ENCODE peak calls at places on chromosome 13, in four cellular contexts. V is thyroid gland, H is uterus, Y is vagina. X is an unnamed sample. For H3K9me3, the result is how much of the 10 kb centered on the place peaks cover.

GRCh38 chr13:23180711-23181110 is at the start of gene SGCG:
- DNase-seq in Y (no peak), H (no peak), V (no peak), X (no peak)

GRCh38 chr13:94711561-94712286 is 621 bp downstream of the SOX21 start:
- DNase-seq in H (no peak), V (no peak), Y (no peak), X (peak)

GRCh38 chr13:43484432-43485225 is 302.1 kb downstream of the ENOX1 start:
- DNase-seq in H (no peak), V (no peak), Y (no peak), X (no peak)

GRCh38 chr13:45331981-45332830 is 8.8 kb downstream of the TPT1 start:
- DNase-seq in V (no peak), H (no peak), Y (no peak), X (no peak)

GRCh38 chr13:106464076-106464475 is 71.4 kb downstream of the EFNB2 start:
- DNase-seq in Y (no peak), V (no peak), H (no peak), X (no peak)

GRCh38 chr13:82675024-82675423 is 1207.2 kb downstream of the SLITRK1 start:
- DNase-seq in Y (no peak), V (no peak), H (no peak), X (no peak)

GRCh38 chr13:76455960-76456359 is 430.2 kb downstream of the KCTD12 start:
- DNase-seq in H (no peak), Y (no peak), V (no peak), X (no peak)

GRCh38 chr13:51826606-51827005 is 18.4 kb downstream of the TMEM272 start:
- DNase-seq in V (no peak), H (peak), Y (no peak), X (no peak)

GRCh38 chr13:112700291-112701060 is 10.6 kb downstream of the ATP11A start:
- DNase-seq in H (no peak), V (no peak), Y (no peak), X (no peak)

GRCh38 chr13:49859568-49859967 is 67.1 kb upstream of the KPNA3 start:
- DNase-seq in V (no peak), H (no peak), Y (no peak), X (no peak)

GRCh38 chr13:23146811-23147245 is 34.0 kb upstream of the SGCG start:
- DNase-seq in V (no peak), H (no peak), Y (no peak), X (no peak)

GRCh38 chr13:110466261-110466660 is 95.3 kb downstream of the RAB20 start:
- DNase-seq in Y (no peak), H (no peak), V (no peak), X (no peak)

GRCh38 chr13:50248537-50249521 is 233.6 kb downstream of the KCNRG start:
- DNase-seq in Y (no peak), V (peak), H (no peak), X (no peak)

GRCh38 chr13:112442483-112443090 is 66.4 kb downstream of the SPACA7 start:
- DNase-seq in H (no peak), Y (no peak), V (no peak), X (peak)

GRCh38 chr13:96796234-96796633 is 198.0 kb downstream of the OXGR1 start:
- DNase-seq in Y (no peak), H (no peak), V (no peak), X (no peak)

GRCh38 chr13:97125051-97125809 is 96.9 kb upstream of the MBNL2 start:
- DNase-seq in V (peak), Y (no peak), H (peak), X (no peak)

GRCh38 chr13:101474419-101474957 is 22.0 kb downstream of the ITGBL1 start:
- DNase-seq in H (no peak), Y (no peak), V (peak), X (no peak)

GRCh38 chr13:93169980-93170379 is 56.6 kb upstream of the GPC6 start:
- DNase-seq in V (no peak), H (no peak), Y (no peak), X (no peak)

GRCh38 chr13:26423634-26424033 is 133.8 kb upstream of the WASF3 start:
- DNase-seq in Y (no peak), V (no peak), H (peak), X (no peak)

GRCh38 chr13:108572782-108573211 is 56.6 kb upstream of the MYO16 start:
- DNase-seq in V (no peak), Y (no peak), H (no peak), X (no peak)

GRCh38 chr13:98571955-98572662 is 4.8 kb downstream of the STK24 start:
- DNase-seq in Y (no peak), V (no peak), H (no peak), X (no peak)

GRCh38 chr13:28503182-28503980 is 8.5 kb upstream of the FLT1 start:
- DNase-seq in Y (no peak), H (no peak), V (no peak), X (no peak)

GRCh38 chr13:76668716-76669115 is 217.5 kb downstream of the KCTD12 start:
- DNase-seq in V (no peak), H (no peak), Y (no peak), X (no peak)

GRCh38 chr13:66462187-66462586 is 767.9 kb downstream of the PCDH9 start:
- DNase-seq in H (no peak), Y (no peak), V (no peak), X (no peak)

GRCh38 chr13:112722433-112723250 is 32.8 kb downstream of the ATP11A start:
- DNase-seq in V (peak), H (peak), Y (no peak), X (no peak)

GRCh38 chr13:108176685-108177274 is 38.6 kb downstream of the LIG4 start:
- DNase-seq in H (no peak), Y (no peak), V (peak), X (no peak)

GRCh38 chr13:23679214-23679613 is 109.0 kb downstream of the TNFRSF19 start:
- DNase-seq in H (no peak), Y (no peak), V (no peak), X (no peak)

GRCh38 chr13:43269037-43269476 is 245.7 kb downstream of the DNAJC15 start:
- DNase-seq in H (peak), V (no peak), Y (no peak), X (peak)

GRCh38 chr13:76735641-76736040 is 150.6 kb downstream of the KCTD12 start:
- DNase-seq in V (no peak), H (no peak), Y (no peak), X (no peak)

GRCh38 chr13:34013061-34013460 is 195.1 kb downstream of the RFC3 start:
- DNase-seq in V (no peak), H (no peak), Y (no peak), X (no peak)

GRCh38 chr13:34012354-34012753 is 194.4 kb downstream of the RFC3 start:
- DNase-seq in Y (no peak), V (no peak), H (no peak), X (no peak)

GRCh38 chr13:34006011-34006410 is 188.1 kb downstream of the RFC3 start:
- DNase-seq in V (no peak), H (no peak), Y (no peak), X (no peak)

GRCh38 chr13:34017231-34017630 is 199.3 kb downstream of the RFC3 start:
- DNase-seq in Y (no peak), V (no peak), H (no peak), X (no peak)

DNA sequence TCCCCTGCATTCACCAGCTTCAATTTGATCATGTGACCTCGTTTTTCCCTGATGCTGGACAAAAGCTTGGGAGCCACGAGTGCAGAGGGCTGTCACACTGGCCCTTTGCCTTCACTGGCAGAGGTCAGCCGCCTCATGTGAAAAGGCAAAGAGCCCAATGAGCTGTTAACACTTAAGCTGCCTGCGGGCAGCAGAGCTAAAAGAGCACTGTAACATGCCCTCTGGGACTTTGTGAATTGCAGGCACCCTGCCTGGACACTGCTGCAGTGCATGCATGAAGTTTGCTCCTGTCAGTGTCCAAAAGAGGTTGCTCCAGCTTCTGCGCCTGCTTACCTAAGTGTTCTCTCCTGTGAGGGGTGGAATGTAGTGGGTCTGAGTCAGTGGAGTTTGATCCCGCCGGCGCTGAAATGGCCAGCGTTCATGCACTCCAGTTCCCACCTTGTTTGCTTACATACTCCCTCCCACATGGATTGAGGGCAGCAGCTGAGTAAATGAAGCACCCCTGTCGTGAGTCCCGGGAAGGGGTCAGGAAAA is 193.7 kb downstream of the RFC3 start:
- DNase-seq in Y (no peak), H (no peak), V (no peak), X (no peak)
- TF ChIP-seq POLR2A in Y (no peak), H (no peak), V (no peak), X (no peak)

DNA sequence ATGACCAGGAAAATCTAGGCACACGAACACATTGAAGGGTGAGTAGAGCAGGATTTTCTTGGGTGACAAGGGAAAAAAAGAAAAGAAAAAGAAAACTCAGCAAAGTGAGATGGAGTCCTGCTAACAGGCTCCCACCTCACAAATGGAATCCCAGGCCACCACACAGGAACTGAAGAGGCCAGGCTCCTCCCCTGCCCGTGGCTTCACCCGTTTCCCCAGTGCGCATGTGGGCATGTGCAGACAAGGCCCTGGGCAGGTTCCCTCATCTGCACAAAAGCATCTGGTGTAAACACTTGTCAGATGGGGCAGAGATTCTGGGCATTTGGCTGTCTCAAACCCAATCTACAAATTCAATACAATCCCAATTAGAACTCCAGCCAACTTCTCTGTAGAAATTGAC is 24.5 kb downstream of the CFAP97D2 start:
- DNase-seq in V (no peak), Y (no peak), H (no peak), X (no peak)
- H3K9me3 ChIP-seq in V (under half), Y (under half), H (under half), X (under half)

GRCh38 chr13:34941436-34941834 is 635 bp upstream of the NBEA start:
- DNase-seq in H (no peak), Y (no peak), V (no peak), X (no peak)
- H3K27ac ChIP-seq in H (peak), Y (peak), V (no peak), X (peak)

DNA sequence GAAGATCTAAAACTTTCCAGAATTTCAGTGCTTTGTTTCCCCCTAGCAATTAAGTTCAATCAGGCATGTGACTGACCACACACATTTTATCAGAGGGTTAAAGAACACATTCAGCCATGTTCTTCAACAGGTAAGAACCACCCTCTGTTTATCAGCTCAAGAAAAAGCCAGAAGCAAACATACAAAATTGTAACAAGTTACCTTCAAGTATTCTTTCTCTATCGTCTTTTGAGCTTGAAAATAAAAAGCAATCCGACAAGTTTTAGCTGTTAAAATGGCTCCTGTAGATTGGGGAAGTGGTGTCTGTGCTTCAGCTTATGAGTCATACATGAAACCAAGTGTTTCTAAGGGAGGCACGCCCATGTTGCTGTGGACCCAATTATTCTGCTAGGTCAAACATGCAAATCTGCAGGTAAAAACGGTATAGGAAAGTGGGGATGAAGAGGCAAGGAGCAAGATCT is at the start of gene ELF1:
- DNase-seq in Y (no peak), H (no peak), V (peak), X (no peak)
- TF ChIP-seq POLR2A in Y (peak), H (no peak), V (no peak), X (no peak)

DNA sequence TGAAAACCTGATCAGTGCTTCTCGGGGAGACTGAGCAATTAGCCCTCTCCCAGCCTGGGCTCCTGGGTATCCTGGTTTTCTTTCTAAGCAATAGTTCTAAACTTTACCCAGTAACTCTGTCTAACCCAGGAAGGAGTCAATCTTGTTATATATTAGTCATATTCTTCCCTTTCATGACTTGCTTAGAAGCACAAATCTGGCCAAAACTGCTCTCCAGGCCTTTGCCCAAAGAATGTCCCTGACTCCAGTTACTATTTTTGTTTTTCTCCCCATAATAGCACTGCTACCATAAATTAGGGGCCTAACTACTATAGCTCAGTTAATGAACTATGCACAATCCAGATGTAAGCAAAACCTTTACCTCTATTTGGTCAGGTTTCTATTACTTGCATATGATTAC is 355.8 kb upstream of the HTR2A start:
- DNase-seq in H (no peak), V (no peak), Y (no peak), X (no peak)
- H3K9me3 ChIP-seq in H (under half), V (under half), Y (under half), X (under half)

GRCh38 chr13:32881792-32882175 is 134.4 kb upstream of the KL start:
- DNase-seq in H (no peak), Y (no peak), V (no peak), X (no peak)
- H3K27ac ChIP-seq in H (peak), Y (no peak), V (no peak), X (no peak)

GRCh38 chr13:36088463-36088862 is 42.7 kb downstream of the DCLK1 start:
- DNase-seq in V (no peak), Y (no peak), H (no peak), X (no peak)
- TF ChIP-seq POLR2A in V (no peak), Y (no peak), H (no peak), X (no peak)

GRCh38 chr13:18996221-18996620 is 185.4 kb downstream of the TUBA3C start:
- DNase-seq in V (no peak), H (no peak), Y (no peak), X (peak)
- H3K9me3 ChIP-seq in V (under half), H (under half), Y (under half), X (under half)

GRCh38 chr13:21034602-21035190 is 26.7 kb downstream of the LATS2 start:
- DNase-seq in Y (no peak), V (no peak), H (no peak), X (no peak)
- H3K27ac ChIP-seq in Y (peak), V (peak), H (no peak), X (peak)

X was measured in esophagus muscularis mucosa.